ENCODE peak calls at places on chromosomes 6 and 20, in four cellular contexts. One of them, this sample, is unnamed.

GRCh38 chr6:56693246-56693607 is 50.5 kb upstream of the DST start:
- DNase-seq in body of pancreas: peak; percentile 67
- DNase-seq in mesothelial cell of epicardium: no peak
- DNase-seq in endothelial cell: no peak
- DNase-seq in this sample: no peak

GRCh38 chr20:44598413-44599290 is 16.3 kb downstream of the PKIG start:
- DNase-seq in endothelial cell: no peak
- DNase-seq in body of pancreas: no peak
- DNase-seq in mesothelial cell of epicardium: no peak
- DNase-seq in this sample: no peak

GRCh38 chr20:63441136-63441776 is 31.2 kb downstream of the KCNQ2 start:
- DNase-seq in body of pancreas: no peak
- DNase-seq in mesothelial cell of epicardium: no peak
- DNase-seq in endothelial cell: no peak
- DNase-seq in this sample: no peak

GRCh38 chr20:57840504-57841296 is 130.9 kb upstream of the PMEPA1 start:
- DNase-seq in endothelial cell: no peak
- DNase-seq in mesothelial cell of epicardium: no peak
- DNase-seq in body of pancreas: no peak
- DNase-seq in this sample: no peak

GRCh38 chr20:1813101-1813529 is 82.1 kb upstream of the SIRPA start:
- DNase-seq in body of pancreas: peak; percentile 49
- DNase-seq in mesothelial cell of epicardium: no peak
- DNase-seq in endothelial cell: no peak
- DNase-seq in this sample: no peak

GRCh38 chr6:6599468-6599873 is 11.0 kb downstream of the LY86 start:
- DNase-seq in mesothelial cell of epicardium: no peak
- DNase-seq in body of pancreas: no peak
- DNase-seq in endothelial cell: no peak
- DNase-seq in this sample: no peak

GRCh38 chr6:82196159-82196558 is 51.4 kb downstream of the IBTK start:
- DNase-seq in endothelial cell: no peak
- DNase-seq in body of pancreas: no peak
- DNase-seq in mesothelial cell of epicardium: no peak
- DNase-seq in this sample: no peak

GRCh38 chr20:18324596-18325089 is 36.3 kb downstream of the ZNF133 start:
- DNase-seq in mesothelial cell of epicardium: no peak
- DNase-seq in body of pancreas: no peak
- DNase-seq in endothelial cell: no peak
- DNase-seq in this sample: no peak

GRCh38 chr6:33737267-33738026 is 9.3 kb downstream of the IP6K3 start:
- DNase-seq in body of pancreas: peak; percentile 40
- DNase-seq in endothelial cell: no peak
- DNase-seq in mesothelial cell of epicardium: no peak
- DNase-seq in this sample: no peak

GRCh38 chr6:31889331-31889972 is 8.0 kb downstream of the EHMT2 start:
- DNase-seq in endothelial cell: no peak
- DNase-seq in body of pancreas: no peak
- DNase-seq in mesothelial cell of epicardium: no peak
- DNase-seq in this sample: no peak

GRCh38 chr20:19802492-19803158 is 44.6 kb downstream of the RIN2 start:
- DNase-seq in mesothelial cell of epicardium: no peak
- DNase-seq in body of pancreas: peak; percentile 50
- DNase-seq in endothelial cell: no peak
- DNase-seq in this sample: no peak

GRCh38 chr20:25017257-25017803 is 24.8 kb upstream of the APMAP start:
- DNase-seq in mesothelial cell of epicardium: no peak
- DNase-seq in endothelial cell: no peak
- DNase-seq in body of pancreas: peak; percentile 98
- DNase-seq in this sample: no peak

GRCh38 chr6:32980488-32981038 is 12.2 kb downstream of the BRD2 start:
- DNase-seq in endothelial cell: no peak
- DNase-seq in body of pancreas: no peak
- DNase-seq in mesothelial cell of epicardium: no peak
- DNase-seq in this sample: no peak

GRCh38 chr6:52416629-52417151 is 3.5 kb upstream of the EFHC1 start:
- DNase-seq in endothelial cell: peak; percentile 60
- DNase-seq in mesothelial cell of epicardium: no peak
- DNase-seq in body of pancreas: peak; percentile 28
- DNase-seq in this sample: no peak

GRCh38 chr6:135358251-135358821 is 139.2 kb downstream of the AHI1 start:
- DNase-seq in endothelial cell: no peak
- DNase-seq in mesothelial cell of epicardium: no peak
- DNase-seq in body of pancreas: no peak
- DNase-seq in this sample: no peak

GRCh38 chr20:50219520-50220086 is 29.0 kb downstream of the CEBPB start:
- DNase-seq in mesothelial cell of epicardium: no peak
- DNase-seq in body of pancreas: no peak
- DNase-seq in endothelial cell: no peak
- DNase-seq in this sample: no peak

GRCh38 chr6:56522871-56523270 is 119.8 kb downstream of the DST start:
- DNase-seq in mesothelial cell of epicardium: no peak
- DNase-seq in endothelial cell: no peak
- DNase-seq in body of pancreas: no peak
- DNase-seq in this sample: no peak

GRCh38 chr6:163454425-163454824 is 39.9 kb downstream of the QKI start:
- DNase-seq in endothelial cell: no peak
- DNase-seq in body of pancreas: no peak
- DNase-seq in mesothelial cell of epicardium: no peak
- DNase-seq in this sample: no peak

GRCh38 chr6:160085713-160086505 is 35.7 kb upstream of the SLC22A1 start:
- DNase-seq in endothelial cell: no peak
- DNase-seq in mesothelial cell of epicardium: no peak
- DNase-seq in body of pancreas: no peak
- DNase-seq in this sample: no peak

GRCh38 chr20:43515628-43516027 is 8.1 kb downstream of the L3MBTL1 start:
- DNase-seq in endothelial cell: no peak
- DNase-seq in mesothelial cell of epicardium: no peak
- DNase-seq in body of pancreas: no peak
- DNase-seq in this sample: no peak

GRCh38 chr6:120735641-120736040 is 598.6 kb downstream of the TBC1D32 start:
- DNase-seq in endothelial cell: no peak
- DNase-seq in body of pancreas: no peak
- DNase-seq in mesothelial cell of epicardium: no peak
- DNase-seq in this sample: no peak

GRCh38 chr20:51910202-51911050 is 108.1 kb upstream of the SALL4 start:
- DNase-seq in mesothelial cell of epicardium: no peak
- DNase-seq in endothelial cell: no peak
- DNase-seq in body of pancreas: no peak
- DNase-seq in this sample: no peak

GRCh38 chr20:43940518-43941225 is 26.0 kb downstream of the TOX2 start:
- DNase-seq in mesothelial cell of epicardium: no peak
- DNase-seq in endothelial cell: no peak
- DNase-seq in body of pancreas: no peak
- DNase-seq in this sample: no peak

GRCh38 chr20:52783769-52784168 is 188.4 kb upstream of the TSHZ2 start:
- DNase-seq in mesothelial cell of epicardium: no peak
- DNase-seq in body of pancreas: no peak
- DNase-seq in endothelial cell: peak; percentile 44
- DNase-seq in this sample: no peak

GRCh38 chr6:123529058-123529457 is 107.7 kb downstream of the TRDN start:
- DNase-seq in body of pancreas: no peak
- DNase-seq in endothelial cell: no peak
- DNase-seq in mesothelial cell of epicardium: no peak
- DNase-seq in this sample: no peak

GRCh38 chr6:93789532-93789931 is 370.2 kb upstream of the EPHA7 start:
- DNase-seq in body of pancreas: no peak
- DNase-seq in endothelial cell: no peak
- DNase-seq in mesothelial cell of epicardium: no peak
- DNase-seq in this sample: no peak

GRCh38 chr20:58650181-58650775 is 805 bp upstream of the STX16 start:
- DNase-seq in endothelial cell: peak; percentile 41
- DNase-seq in mesothelial cell of epicardium: no peak
- DNase-seq in body of pancreas: peak; percentile 21
- DNase-seq in this sample: peak; percentile 30

GRCh38 chr6:20286968-20287565 is 74.8 kb upstream of the MBOAT1 start:
- DNase-seq in mesothelial cell of epicardium: no peak
- DNase-seq in endothelial cell: no peak
- DNase-seq in body of pancreas: no peak
- DNase-seq in this sample: no peak

GRCh38 chr6:100035873-100036653 is 42.0 kb upstream of the MCHR2 start:
- DNase-seq in body of pancreas: no peak
- DNase-seq in endothelial cell: no peak
- DNase-seq in mesothelial cell of epicardium: no peak
- DNase-seq in this sample: no peak

GRCh38 chr20:39019805-39020325 is 57.7 kb downstream of the DHX35 start:
- DNase-seq in mesothelial cell of epicardium: no peak
- DNase-seq in body of pancreas: no peak
- DNase-seq in endothelial cell: no peak
- DNase-seq in this sample: no peak

GRCh38 chr6:79170915-79171314 is 63.6 kb downstream of the HMGN3 start:
- DNase-seq in mesothelial cell of epicardium: no peak
- DNase-seq in endothelial cell: no peak
- DNase-seq in body of pancreas: no peak
- DNase-seq in this sample: no peak

GRCh38 chr6:19535351-19535750 is 301.8 kb upstream of the ID4 start:
- DNase-seq in body of pancreas: no peak
- DNase-seq in endothelial cell: no peak
- DNase-seq in mesothelial cell of epicardium: no peak
- DNase-seq in this sample: no peak

DNA sequence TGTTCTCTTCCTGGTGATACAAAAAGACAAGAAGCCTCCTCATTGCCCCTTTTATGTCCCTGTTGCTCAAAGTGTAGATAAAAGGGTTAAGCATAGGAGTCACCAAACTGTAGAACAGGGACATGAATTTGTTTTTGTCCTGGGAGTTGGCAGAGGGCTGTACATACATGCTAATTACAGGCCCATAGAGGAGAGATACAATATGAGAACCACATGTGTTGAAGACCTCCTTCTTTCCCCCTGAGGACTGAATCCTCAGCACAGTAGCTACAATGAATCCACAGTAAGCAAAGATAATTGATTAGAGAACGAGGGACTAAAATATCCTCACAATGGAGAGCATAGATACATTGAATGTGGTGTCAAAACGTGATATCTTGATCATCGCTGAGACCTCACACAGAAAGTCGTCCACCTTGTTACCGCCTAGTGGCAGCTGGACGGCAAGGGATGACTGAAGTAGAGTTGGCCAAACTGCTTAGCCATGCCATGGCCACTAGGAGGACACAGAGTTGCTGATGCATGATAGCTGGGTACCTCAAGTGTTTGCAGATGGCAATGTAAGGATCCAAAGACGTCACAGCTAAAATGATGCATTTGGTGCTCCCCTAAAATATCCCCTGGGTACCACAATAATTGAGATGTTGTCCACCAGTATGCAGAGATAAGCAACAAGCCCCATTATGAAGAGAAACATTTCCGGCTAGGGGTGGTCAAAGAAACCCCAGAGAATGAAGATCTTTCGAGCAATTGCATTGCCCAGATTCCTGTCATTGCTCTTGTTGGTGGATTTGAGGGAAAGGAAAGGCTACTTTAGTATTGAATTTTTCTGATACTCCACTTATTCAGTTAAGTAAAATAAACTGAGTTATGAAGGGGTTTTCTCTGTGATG is 15.0 kb downstream of the OR2B3 start:
- DNase-seq in mesothelial cell of epicardium: no peak
- DNase-seq in endothelial cell: peak; percentile 52
- DNase-seq in body of pancreas: peak; percentile 17
- DNase-seq in this sample: no peak
- TF ChIP-seq CTCF in mesothelial cell of epicardium: peak; percentile 44
- TF ChIP-seq CTCF in endothelial cell: peak; percentile 85
- TF ChIP-seq CTCF in body of pancreas: peak; percentile 51
- TF ChIP-seq CTCF in this sample: no peak

GRCh38 chr6:168817558-168818159 is 376.7 kb downstream of the SMOC2 start:
- DNase-seq in body of pancreas: no peak
- DNase-seq in endothelial cell: no peak
- DNase-seq in mesothelial cell of epicardium: no peak
- DNase-seq in this sample: no peak

GRCh38 chr6:168819546-168819945 is 378.6 kb downstream of the SMOC2 start:
- DNase-seq in mesothelial cell of epicardium: no peak
- DNase-seq in endothelial cell: no peak
- DNase-seq in body of pancreas: no peak
- DNase-seq in this sample: no peak

GRCh38 chr6:168815229-168815628 is 374.2 kb downstream of the SMOC2 start:
- DNase-seq in mesothelial cell of epicardium: no peak
- DNase-seq in body of pancreas: no peak
- DNase-seq in endothelial cell: no peak
- DNase-seq in this sample: no peak
- TF ChIP-seq CTCF in mesothelial cell of epicardium: no peak
- TF ChIP-seq CTCF in body of pancreas: no peak
- TF ChIP-seq CTCF in endothelial cell: peak; percentile 38
- TF ChIP-seq CTCF in this sample: peak; percentile 19

GRCh38 chr6:26408828-26409730 is 7.0 kb downstream of the BTN3A1 start:
- DNase-seq in mesothelial cell of epicardium: no peak
- DNase-seq in endothelial cell: no peak
- DNase-seq in body of pancreas: no peak
- DNase-seq in this sample: no peak

GRCh38 chr6:26412225-26412624 is 10.2 kb downstream of the BTN3A1 start:
- DNase-seq in endothelial cell: no peak
- DNase-seq in mesothelial cell of epicardium: no peak
- DNase-seq in body of pancreas: no peak
- DNase-seq in this sample: no peak

GRCh38 chr6:26414281-26414680 is 12.2 kb downstream of the BTN3A1 start:
- DNase-seq in endothelial cell: no peak
- DNase-seq in mesothelial cell of epicardium: no peak
- DNase-seq in body of pancreas: no peak
- DNase-seq in this sample: no peak

GRCh38 chr6:26412954-26413353 is 10.9 kb downstream of the BTN3A1 start:
- DNase-seq in body of pancreas: no peak
- DNase-seq in mesothelial cell of epicardium: no peak
- DNase-seq in endothelial cell: no peak
- DNase-seq in this sample: no peak

DNA sequence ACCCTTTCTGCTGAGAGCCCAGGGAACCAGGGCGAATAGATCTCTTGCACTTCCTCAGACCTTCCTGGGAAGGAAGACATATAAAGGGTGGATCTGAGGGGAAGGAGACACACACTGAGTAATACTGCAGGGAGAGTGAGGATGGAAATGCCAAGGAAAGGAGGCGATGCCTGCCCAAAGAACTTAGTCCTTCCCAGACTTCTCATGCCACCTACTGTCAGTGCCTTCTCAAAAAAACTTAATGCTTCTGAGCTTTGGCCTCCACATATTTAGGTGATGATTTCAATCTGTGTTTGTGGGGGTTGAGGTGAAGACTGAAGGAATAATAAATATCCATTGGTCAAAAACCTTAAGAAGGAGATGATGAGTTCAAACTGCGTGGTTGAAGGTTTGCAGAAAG is 9.7 kb downstream of the BTN3A1 start:
- DNase-seq in mesothelial cell of epicardium: no peak
- DNase-seq in body of pancreas: no peak
- DNase-seq in endothelial cell: no peak
- DNase-seq in this sample: no peak
- TF ChIP-seq CTCF in mesothelial cell of epicardium: no peak
- TF ChIP-seq CTCF in body of pancreas: no peak
- TF ChIP-seq CTCF in endothelial cell: no peak
- TF ChIP-seq CTCF in this sample: no peak

DNA sequence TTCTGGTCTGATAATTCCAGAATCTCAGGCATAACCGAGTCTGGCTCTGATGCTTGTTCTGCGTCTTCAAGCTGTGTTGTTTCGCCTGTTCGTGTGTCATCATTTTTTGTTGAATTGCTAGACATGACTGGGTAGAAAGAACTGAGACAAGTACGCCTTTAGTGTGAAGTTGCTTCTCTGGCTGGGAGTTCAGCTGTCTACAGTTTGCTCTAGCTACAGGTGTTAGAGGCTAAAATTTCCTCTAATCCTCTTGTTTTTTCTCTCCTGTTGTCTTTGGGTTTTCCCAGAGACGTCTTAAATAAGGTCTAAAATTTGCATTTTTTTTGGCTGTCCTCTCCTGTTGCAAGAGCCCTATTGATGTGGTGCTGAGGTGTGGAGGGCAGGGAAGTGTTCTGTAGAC is 100.4 kb downstream of the FAM50B start:
- DNase-seq in endothelial cell: no peak
- DNase-seq in body of pancreas: no peak
- DNase-seq in mesothelial cell of epicardium: no peak
- DNase-seq in this sample: no peak
- TF ChIP-seq CTCF in endothelial cell: no peak
- TF ChIP-seq CTCF in body of pancreas: no peak
- TF ChIP-seq CTCF in mesothelial cell of epicardium: no peak
- TF ChIP-seq CTCF in this sample: no peak